ENCODE peak calls at places on chromosomes 2 and 18, in four cellular contexts. U is K562, Y is GM12878, T is HepG2. F is an unnamed sample.

GRCh38 chr2:48251437-48252148 is 278.4 kb upstream of the STON1 start:
- DNase-seq in U (no peak), T (no peak), Y (no peak), F (no peak)

GRCh38 chr2:191811807-191812602 is 34.9 kb downstream of the CAVIN2 start:
- DNase-seq in T (peak), Y (no peak), U (peak), F (peak)

GRCh38 chr18:9434240-9434701 is 41.0 kb upstream of the RALBP1 start:
- DNase-seq in T (no peak), U (no peak), Y (no peak), F (peak)

GRCh38 chr2:225737556-225737955 is 338.0 kb downstream of the NYAP2 start:
- DNase-seq in Y (no peak), T (no peak), U (no peak), F (no peak)

GRCh38 chr2:144583741-144584453 is 64.0 kb upstream of the ZEB2 start:
- DNase-seq in U (no peak), T (no peak), Y (no peak), F (no peak)

GRCh38 chr2:20614201-20615045 is 36.5 kb downstream of the HS1BP3 start:
- DNase-seq in U (no peak), T (peak), Y (no peak), F (no peak)

GRCh38 chr2:96147593-96148201 is 2.5 kb upstream of the DUSP2 start:
- DNase-seq in Y (no peak), U (no peak), T (no peak), F (no peak)

GRCh38 chr2:207163815-207164747 is 1.7 kb downstream of the KLF7 start:
- DNase-seq in T (peak), U (no peak), Y (no peak), F (no peak)

GRCh38 chr2:150809083-150809482 is 321.6 kb upstream of the RND3 start:
- DNase-seq in Y (no peak), T (no peak), U (no peak), F (no peak)

GRCh38 chr2:43944915-43945314 is 50.9 kb downstream of the LRPPRC start:
- DNase-seq in U (no peak), Y (no peak), T (no peak), F (no peak)

GRCh38 chr2:241029599-241030332 is 31.3 kb downstream of the SNED1 start:
- DNase-seq in U (no peak), Y (no peak), T (no peak), F (no peak)

GRCh38 chr2:195559431-195559914 is 97.6 kb upstream of the SLC39A10 start:
- DNase-seq in Y (peak), U (no peak), T (no peak), F (no peak)

GRCh38 chr2:102509749-102510148 is 36.7 kb downstream of the SLC9A4 start:
- DNase-seq in Y (no peak), T (no peak), U (no peak), F (no peak)

GRCh38 chr2:12044857-12045256 is 298.4 kb downstream of the LPIN1 start:
- DNase-seq in Y (peak), U (no peak), T (no peak), F (no peak)

GRCh38 chr2:39531220-39531777 is 94.2 kb upstream of the MAP4K3 start:
- DNase-seq in U (no peak), Y (no peak), T (no peak), F (no peak)

GRCh38 chr2:147665035-147665434 is 179.8 kb upstream of the ACVR2A start:
- DNase-seq in T (no peak), Y (no peak), U (no peak), F (no peak)

GRCh38 chr2:122191331-122191730 is 435.9 kb downstream of the TSN start:
- DNase-seq in T (peak), Y (no peak), U (peak), F (peak)

GRCh38 chr2:227125506-227125905 is 38.5 kb downstream of the COL4A4 start:
- DNase-seq in Y (no peak), U (no peak), T (peak), F (peak)

GRCh38 chr2:46802665-46803550 is 112.7 kb downstream of the MCFD2 start:
- DNase-seq in U (no peak), Y (no peak), T (no peak), F (no peak)

GRCh38 chr2:148865515-148865914 is 9.5 kb upstream of the KIF5C start:
- DNase-seq in T (no peak), Y (no peak), U (no peak), F (no peak)

GRCh38 chr2:120231564-120231973 is 8.4 kb upstream of the TMEM185B start:
- DNase-seq in U (no peak), T (no peak), Y (no peak), F (no peak)

GRCh38 chr2:219010162-219010756 is 17.0 kb upstream of the CRYBA2 start:
- DNase-seq in U (peak), T (peak), Y (no peak), F (peak)

GRCh38 chr2:219908538-219908937 is 281.1 kb downstream of the SLC4A3 start:
- DNase-seq in T (no peak), Y (no peak), U (no peak), F (no peak)

GRCh38 chr2:197080611-197081010 is 154.1 kb upstream of the PGAP1 start:
- DNase-seq in U (no peak), T (no peak), Y (no peak), F (no peak)

GRCh38 chr18:59681521-59682004 is 15.7 kb downstream of the CCBE1 start:
- DNase-seq in Y (no peak), T (no peak), U (no peak), F (no peak)

GRCh38 chr2:204545861-204546773 is 842 bp downstream of the PARD3B start:
- DNase-seq in T (no peak), U (no peak), Y (no peak), F (peak)

GRCh38 chr2:212032032-212032431 is 506.6 kb downstream of the ERBB4 start:
- DNase-seq in T (no peak), U (no peak), Y (no peak), F (no peak)

GRCh38 chr2:232874677-232875223 is 4.7 kb downstream of the SNORC start:
- DNase-seq in T (no peak), U (no peak), Y (no peak), F (no peak)

GRCh38 chr18:35062408-35062807 is 21.2 kb downstream of the MAPRE2 start:
- DNase-seq in U (no peak), T (peak), Y (no peak), F (no peak)

GRCh38 chr2:17813742-17814458 is 2.4 kb upstream of the MSGN1 start:
- DNase-seq in U (no peak), Y (peak), T (no peak), F (no peak)

GRCh38 chr18:28789460-28789859 is 612.5 kb upstream of the CDH2 start:
- DNase-seq in U (no peak), Y (no peak), T (no peak), F (no peak)

GRCh38 chr2:181275643-181276070 is 181.5 kb upstream of the ITGA4 start:
- DNase-seq in T (no peak), U (no peak), Y (no peak), F (peak)

GRCh38 chr18:50161806-50162205 is 33.1 kb downstream of the MYO5B start:
- DNase-seq in Y (no peak), U (no peak), T (no peak), F (no peak)

GRCh38 chr2:159617651-159618050 is 1.3 kb upstream of the BAZ2B start:
- DNase-seq in U (no peak), Y (no peak), T (no peak), F (no peak)

GRCh38 chr2:159617080-159617479 is 732 bp upstream of the BAZ2B start:
- DNase-seq in T (no peak), U (no peak), Y (no peak), F (no peak)

GRCh38 chr2:159614534-159615186 is 1.7 kb downstream of the BAZ2B start:
- DNase-seq in U (no peak), Y (no peak), T (peak), F (no peak)

GRCh38 chr2:159615187-159615935 is 987 bp downstream of the BAZ2B start:
- DNase-seq in T (peak), Y (peak), U (peak), F (peak)

DNA sequence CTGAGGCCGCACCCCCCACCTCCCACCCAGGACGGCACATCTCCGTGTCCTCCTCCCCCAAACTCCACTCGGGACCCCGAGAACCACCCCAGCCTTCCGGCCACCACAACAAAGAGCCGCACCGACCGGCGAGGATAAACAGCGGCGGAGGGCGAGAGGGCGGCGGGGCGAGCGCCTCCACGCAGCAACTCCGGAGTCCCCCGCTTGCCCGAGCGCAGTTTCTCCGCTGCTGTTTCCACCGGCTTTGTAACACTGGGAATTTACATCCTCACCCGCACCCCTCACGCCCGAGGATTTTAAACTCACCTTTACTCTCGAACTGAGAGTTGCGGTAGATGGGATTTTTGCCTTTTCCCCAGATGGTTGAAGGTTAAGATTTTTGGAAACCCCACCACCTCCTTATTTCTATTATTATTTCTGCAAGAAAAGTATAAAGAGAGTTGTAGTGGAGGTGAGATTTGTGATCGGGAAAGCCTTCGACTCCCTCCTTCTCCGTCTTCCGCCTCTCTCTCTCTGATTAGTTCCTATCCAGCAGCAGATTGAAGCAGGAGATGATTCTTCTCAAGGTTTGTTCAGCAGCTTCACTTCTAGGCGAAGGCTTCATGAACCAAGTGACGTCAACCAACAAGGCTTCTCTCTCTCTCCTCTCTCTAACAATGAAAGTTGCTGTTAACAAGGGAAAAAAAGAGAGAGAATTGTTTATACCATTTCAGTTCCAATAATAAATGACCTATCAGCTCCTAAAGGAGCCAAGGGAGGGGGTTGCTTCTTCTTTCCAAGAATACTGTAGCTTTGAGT is at the start of gene BAZ2B:
- DNase-seq in U (peak), Y (no peak), T (peak), F (peak)
- TF ChIP-seq CREM in U (peak), Y (peak), T (no peak), F (no peak)

GRCh38 chr18:21912339-21913239 is 172.0 kb downstream of the MIB1 start:
- DNase-seq in U (no peak), Y (no peak), T (no peak), F (no peak)
- TF ChIP-seq ESRRA in U (no peak), Y (no peak), T (no peak), F (no peak)

GRCh38 chr2:65263257-65263656 is 35.6 kb downstream of the ACTR2 start:
- DNase-seq in U (peak), T (no peak), Y (no peak), F (no peak)
- TF ChIP-seq CREM in U (no peak), T (no peak), Y (no peak), F (no peak)

DNA sequence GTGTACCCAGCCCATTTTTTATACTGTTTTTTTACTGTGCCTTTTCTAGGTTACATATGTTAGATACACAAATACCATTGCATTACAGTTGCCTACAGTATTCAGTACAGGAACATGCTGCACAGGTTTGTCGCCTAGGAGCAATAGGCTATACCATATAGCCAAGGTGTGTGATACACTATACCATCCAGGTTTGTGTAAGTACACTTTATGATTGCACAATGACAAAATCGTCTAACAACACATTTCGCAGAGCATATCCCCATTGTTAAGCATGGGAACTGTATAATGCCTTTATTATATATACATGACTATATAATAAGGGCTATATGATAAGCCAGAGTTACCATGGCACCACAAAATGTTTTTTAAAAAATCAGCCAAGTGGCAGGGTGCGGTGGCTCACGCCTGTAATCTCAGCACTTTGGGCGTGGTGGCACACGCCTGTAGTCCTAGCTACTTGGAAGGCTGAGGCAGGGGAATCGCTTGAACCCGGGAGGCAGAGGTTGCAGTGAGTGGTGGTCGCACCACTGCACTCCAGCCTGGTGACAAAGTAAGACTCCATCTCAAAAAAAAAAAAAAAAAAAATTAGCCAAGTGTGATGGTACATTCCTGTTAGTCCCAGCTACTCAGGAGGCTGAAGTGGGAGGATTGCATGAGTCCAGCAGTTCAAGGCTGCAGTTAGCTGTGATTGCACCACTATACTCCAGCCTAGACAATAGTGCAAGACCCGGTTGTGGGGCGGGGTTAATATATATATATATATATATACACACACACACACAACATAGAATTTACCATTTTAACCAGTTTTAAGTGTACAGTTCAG is 2.8 kb upstream of the CENPA start:
- DNase-seq in U (no peak), Y (no peak), T (peak), F (no peak)
- TF ChIP-seq ESRRA in U (no peak), Y (no peak), T (no peak), F (no peak)